ENCODE peak calls at places on chromosome 16, in five cellular contexts. H is NCI-H2171; E is AG10803; K is activated CD4-positive, alpha-beta memory T cell treated with anti-CD3 and anti-CD28 coated beads for 36 hours; N is stimulated activated CD8-positive, alpha-beta memory T cell treated with anti-CD3 and anti-CD28 coated beads, Interleukin-7, amount 100 ng/mL, for 1 hour. Q is an unnamed sample.

GRCh38 chr16:5066511-5066910 is 755 bp upstream of the C16orf89 start:
- DNase-seq in H (no peak), E (no peak), N (no peak), K (no peak), Q (no peak)

GRCh38 chr16:19812986-19813385 is 71.7 kb downstream of the GPRC5B start:
- DNase-seq in H (no peak), K (no peak), N (no peak), E (no peak), Q (no peak)

GRCh38 chr16:19167710-19168172 is 299 bp upstream of the SYT17 start:
- DNase-seq in N (no peak), K (peak; percentile 65), E (peak; percentile 27), H (peak; percentile 71), Q (no peak)

GRCh38 chr16:10964039-10964890 is 19.9 kb downstream of the CLEC16A start:
- DNase-seq in N (peak; percentile 52), H (peak; percentile 85), E (peak; percentile 88), K (peak; percentile 93), Q (no peak)

GRCh38 chr16:89035013-89035697 is 58.1 kb upstream of the CBFA2T3 start:
- DNase-seq in K (peak; percentile 24), N (no peak), H (no peak), E (no peak), Q (no peak)

GRCh38 chr16:85563031-85563430 is 50.1 kb upstream of the GSE1 start:
- DNase-seq in H (no peak), K (no peak), N (no peak), E (no peak), Q (no peak)

GRCh38 chr16:73047536-73048291 is at the start of gene ZFHX3:
- DNase-seq in E (peak; percentile 73), K (peak; percentile 23), N (no peak), H (peak; percentile 55), Q (no peak)

GRCh38 chr16:70478912-70479341 is 24.5 kb downstream of the FCSK start:
- DNase-seq in E (peak; percentile 68), H (no peak), K (no peak), N (no peak), Q (no peak)

GRCh38 chr16:56202036-56202435 is 10.7 kb downstream of the GNAO1 start:
- DNase-seq in E (peak; percentile 29), H (no peak), K (peak; percentile 42), N (no peak), Q (no peak)

GRCh38 chr16:47492428-47493357 is 31.6 kb downstream of the PHKB start:
- DNase-seq in N (no peak), K (no peak), E (peak; percentile 47), H (peak; percentile 6), Q (peak; percentile 76)

GRCh38 chr16:89641719-89642187 is 15.8 kb downstream of the CHMP1A start:
- DNase-seq in E (no peak), N (no peak), H (no peak), K (no peak), Q (no peak)

GRCh38 chr16:79593074-79593531 is 7.4 kb downstream of the MAF start:
- DNase-seq in H (no peak), N (no peak), K (peak; percentile 26), E (peak; percentile 21), Q (no peak)

GRCh38 chr16:88084881-88085280 is 133.6 kb downstream of the BANP start:
- DNase-seq in E (peak; percentile 74), K (no peak), H (no peak), N (no peak), Q (no peak)

GRCh38 chr16:55510185-55510805 is 1.4 kb downstream of the LPCAT2 start:
- DNase-seq in H (no peak), E (no peak), N (no peak), K (no peak), Q (no peak)